ENCODE peak calls at places on chromosomes 6 and 20, in four cellular contexts. G is HepG2, T is GM12878, I is K562. K is an unnamed sample.

GRCh38 chr6:6758915-6759654 is 170.6 kb downstream of the LY86 start:
- DNase-seq in G (peak; percentile 40), I (peak; percentile 78), T (peak; percentile 13), K (peak; percentile 80)

GRCh38 chr6:28862077-28862476 is 61.7 kb downstream of the TRIM27 start:
- DNase-seq in I (no peak), T (no peak), G (no peak), K (no peak)

GRCh38 chr20:63025534-63026331 is 19.0 kb upstream of the BHLHE23 start:
- DNase-seq in G (no peak), I (no peak), T (no peak), K (peak; percentile 22)

GRCh38 chr6:85551264-85551663 is 42.4 kb downstream of the SNX14 start:
- DNase-seq in T (no peak), G (no peak), I (peak; percentile 58), K (no peak)

GRCh38 chr6:89724981-89725380 is 86.4 kb upstream of the LYRM2 start:
- DNase-seq in I (no peak), G (no peak), T (no peak), K (no peak)

GRCh38 chr20:32207626-32208498 is at the start of the genes PLAGL2 and POFUT1:
- DNase-seq in G (peak; percentile 82), I (peak; percentile 98), T (peak; percentile 37), K (peak; percentile 81)

GRCh38 chr6:136501514-136501913 is 48.7 kb downstream of the MAP7 start:
- DNase-seq in G (no peak), T (no peak), I (no peak), K (no peak)

GRCh38 chr6:131282417-131282816 is 147.2 kb downstream of the AKAP7 start:
- DNase-seq in G (no peak), I (no peak), T (no peak), K (no peak)

GRCh38 chr6:43517503-43518357 is 841 bp downstream of the POLR1C start:
- DNase-seq in T (no peak), I (no peak), G (no peak), K (no peak)

GRCh38 chr6:158321960-158322359 is 9.7 kb downstream of the TULP4 start:
- DNase-seq in G (no peak), I (no peak), T (no peak), K (no peak)
- TF ChIP-seq CREM in G (no peak), I (no peak), T (no peak), K (no peak)

DNA sequence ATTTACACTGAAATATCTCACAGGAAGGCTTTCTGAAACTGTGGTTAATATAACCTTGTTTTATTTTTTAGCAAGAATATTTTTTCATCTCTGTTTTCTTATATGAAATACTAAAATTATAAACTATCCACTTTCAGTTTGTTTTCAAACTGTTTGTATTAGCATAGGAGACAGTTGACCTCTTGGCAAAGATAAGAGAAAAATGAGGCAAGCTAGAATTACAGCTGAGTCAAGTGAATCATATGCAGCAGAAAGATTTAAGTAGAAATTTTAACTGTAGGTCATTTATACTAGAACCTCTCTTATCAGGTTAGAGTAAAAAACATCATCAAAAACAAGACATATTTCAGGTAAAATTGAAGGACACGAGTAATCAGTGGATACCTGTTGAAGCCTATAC is 792.6 kb downstream of the PHF3 start:
- DNase-seq in G (no peak), I (no peak), T (no peak), K (no peak)
- TF ChIP-seq ATF3 in G (no peak), I (no peak), T (no peak), K (no peak)

GRCh38 chr6:145086197-145086596 is 649.1 kb downstream of the EPM2A start:
- DNase-seq in G (no peak), I (no peak), T (no peak), K (peak; percentile 12)
- TF ChIP-seq CREM in G (no peak), I (no peak), T (no peak), K (no peak)

GRCh38 chr6:71531841-71532240 is 243.2 kb downstream of the OGFRL1 start:
- DNase-seq in I (no peak), G (no peak), T (no peak), K (no peak)
- TF ChIP-seq ATF3 in I (no peak), G (no peak), T (no peak), K (no peak)

DNA sequence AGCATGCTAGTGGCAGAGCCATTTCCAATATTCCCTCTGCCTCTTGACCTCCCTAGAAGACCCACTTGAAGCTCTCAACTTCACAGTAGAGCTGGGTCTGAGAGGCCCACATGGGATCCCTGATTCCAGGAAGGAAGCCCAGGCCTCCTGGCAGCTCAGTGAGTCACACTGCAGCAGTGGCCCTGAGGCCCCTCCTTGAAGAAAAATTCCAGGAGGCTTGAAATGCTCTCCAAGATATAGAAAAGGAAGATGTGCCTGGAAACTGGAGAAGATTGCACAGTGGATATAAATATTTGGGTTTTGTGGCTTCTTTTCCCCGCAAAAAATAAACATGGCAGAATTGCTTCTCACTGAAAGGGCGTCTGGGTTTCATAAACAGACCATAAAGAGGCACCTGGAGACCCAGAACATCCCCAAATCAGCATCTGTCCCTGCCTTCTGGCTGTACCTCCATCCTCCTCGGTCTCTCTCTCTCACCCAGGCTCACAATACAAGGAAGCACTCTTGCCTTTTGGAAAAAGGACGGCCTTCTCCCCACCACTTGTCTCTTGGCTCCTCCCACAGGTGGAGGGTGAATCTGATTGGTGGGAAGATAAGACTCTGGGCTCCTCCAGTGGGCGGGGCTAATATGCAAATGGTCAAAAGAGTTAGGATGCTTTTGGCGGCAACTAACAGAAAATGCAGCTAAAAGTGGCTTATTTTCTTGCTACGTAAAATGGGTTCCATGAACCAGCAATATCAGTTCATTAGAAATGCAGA is 200.0 kb upstream of the SULF2 start:
- DNase-seq in T (no peak), G (no peak), I (peak; percentile 71), K (peak; percentile 34)
- TF ChIP-seq CREM in T (no peak), G (no peak), I (no peak), K (no peak)

GRCh38 chr20:58518896-58519593 is 3.8 kb upstream of the APCDD1L start:
- DNase-seq in I (no peak), G (no peak), T (no peak), K (no peak)
- TF ChIP-seq ATF3 in I (no peak), G (no peak), T (no peak), K (no peak)

K was measured in WTC11.